ENCODE peak calls at places on chromosomes 5 and 9, in five cellular contexts. B is K562, K is H1, X is GM12878, L is HCT116. Z is an unnamed sample.

GRCh38 chr9:69758981-69759477 is 782 bp downstream of the PTAR1 start:
- DNase-seq in B (no peak), K (no peak), X (no peak), L (no peak), Z (no peak)

GRCh38 chr5:9425710-9426109 is 120.2 kb downstream of the SEMA5A start:
- DNase-seq in B (no peak), K (no peak), X (no peak), L (no peak), Z (no peak)

GRCh38 chr5:108259306-108259705 is 122.6 kb downstream of the FBXL17 start:
- DNase-seq in B (no peak), K (no peak), X (no peak), L (no peak), Z (no peak)

GRCh38 chr5:84885479-84886258 is 501.0 kb upstream of the EDIL3 start:
- DNase-seq in B (no peak), K (no peak), X (no peak), L (no peak), Z (no peak)

GRCh38 chr9:110155744-110156143 is 52.2 kb downstream of the C9orf152 start:
- DNase-seq in B (no peak), K (no peak), X (no peak), L (no peak), Z (no peak)

GRCh38 chr9:138009016-138009415 is 131.4 kb downstream of the CACNA1B start:
- DNase-seq in B (no peak), K (no peak), X (no peak), L (no peak), Z (no peak)

GRCh38 chr9:21993007-21993406 is 1.2 kb downstream of the CDKN2A start:
- DNase-seq in B (no peak), K (no peak), X (no peak), L (no peak), Z (no peak)

GRCh38 chr9:101387871-101388506 is 3.2 kb upstream of the BAAT start:
- DNase-seq in B (peak), K (no peak), X (no peak), L (peak), Z (peak)

GRCh38 chr5:143208781-143209510 is 194.5 kb downstream of the NR3C1 start:
- DNase-seq in B (peak), K (no peak), X (no peak), L (no peak), Z (no peak)

GRCh38 chr9:129276486-129277260 is 98.6 kb upstream of the IER5L start:
- DNase-seq in B (no peak), K (no peak), X (no peak), L (no peak), Z (no peak)

GRCh38 chr9:134991808-134992754 is 74.4 kb upstream of the FCN1 start:
- DNase-seq in B (no peak), K (no peak), X (no peak), L (no peak), Z (no peak)

GRCh38 chr5:108003178-108003577 is 332.4 kb upstream of the EFNA5 start:
- DNase-seq in B (no peak), K (no peak), X (peak), L (no peak), Z (no peak)

GRCh38 chr5:131305906-131306305 is 42.1 kb downstream of the CDC42SE2 start:
- DNase-seq in B (no peak), K (no peak), X (no peak), L (no peak), Z (no peak)

GRCh38 chr5:128539038-128539429 is 989 bp upstream of the FBN2 start:
- DNase-seq in B (no peak), K (no peak), X (no peak), L (no peak), Z (peak)

GRCh38 chr9:134358026-134358967 is 32.0 kb downstream of the RXRA start:
- DNase-seq in B (no peak), K (no peak), X (no peak), L (no peak), Z (no peak)

GRCh38 chr5:142153674-142154448 is 45.3 kb downstream of the NDFIP1 start:
- DNase-seq in B (no peak), K (no peak), X (no peak), L (no peak), Z (no peak)

GRCh38 chr5:8520922-8521321 is 652.0 kb downstream of the MTRR start:
- DNase-seq in B (no peak), K (no peak), X (no peak), L (no peak), Z (no peak)

GRCh38 chr9:806285-807156 is 35.0 kb upstream of the DMRT1 start:
- DNase-seq in B (no peak), K (no peak), X (peak), L (no peak), Z (peak)

GRCh38 chr9:805151-805550 is 36.3 kb upstream of the DMRT1 start:
- DNase-seq in B (no peak), K (no peak), X (no peak), L (no peak), Z (no peak)

GRCh38 chr9:800561-800960 is 40.9 kb upstream of the DMRT1 start:
- DNase-seq in B (no peak), K (no peak), X (no peak), L (no peak), Z (no peak)

GRCh38 chr9:804026-804425 is 37.5 kb upstream of the DMRT1 start:
- DNase-seq in B (no peak), K (no peak), X (no peak), L (no peak), Z (no peak)

DNA sequence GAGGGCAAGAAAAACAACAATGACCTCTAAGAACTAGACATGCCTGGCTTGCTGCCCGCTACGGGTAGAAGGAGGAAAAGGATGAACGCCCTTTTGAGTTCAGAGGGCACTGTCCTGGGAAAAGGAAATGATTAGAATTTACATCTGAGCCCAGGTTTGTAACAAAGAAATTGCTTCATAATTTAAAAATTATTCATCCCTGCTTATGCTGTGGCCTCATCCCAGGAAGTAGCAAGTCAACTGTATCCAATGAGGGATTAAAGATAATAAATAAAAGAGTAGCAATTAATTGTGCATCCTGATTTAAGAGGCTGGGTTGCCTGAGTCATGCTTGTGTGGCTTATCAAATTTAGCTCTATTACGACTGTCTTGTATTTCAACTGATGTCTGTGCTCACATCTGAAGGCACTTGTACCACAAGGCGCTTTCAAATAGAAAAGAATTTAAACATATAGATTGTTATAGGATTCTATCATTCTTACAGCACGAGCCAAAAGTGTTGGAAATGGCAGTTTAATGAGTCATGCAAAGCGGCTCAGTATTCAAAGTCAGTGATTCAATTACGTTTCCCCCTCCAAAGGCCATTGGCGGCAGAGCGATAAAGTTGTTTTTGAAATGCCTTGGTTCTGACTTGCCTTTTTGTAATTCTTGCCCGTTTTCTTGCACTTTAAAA is 40.0 kb upstream of the DMRT1 start:
- DNase-seq in B (no peak), K (no peak), X (no peak), L (no peak), Z (no peak)
- H3K9ac ChIP-seq in B (no peak), K (no peak), X (no peak), L (no peak), Z (no peak)

DNA sequence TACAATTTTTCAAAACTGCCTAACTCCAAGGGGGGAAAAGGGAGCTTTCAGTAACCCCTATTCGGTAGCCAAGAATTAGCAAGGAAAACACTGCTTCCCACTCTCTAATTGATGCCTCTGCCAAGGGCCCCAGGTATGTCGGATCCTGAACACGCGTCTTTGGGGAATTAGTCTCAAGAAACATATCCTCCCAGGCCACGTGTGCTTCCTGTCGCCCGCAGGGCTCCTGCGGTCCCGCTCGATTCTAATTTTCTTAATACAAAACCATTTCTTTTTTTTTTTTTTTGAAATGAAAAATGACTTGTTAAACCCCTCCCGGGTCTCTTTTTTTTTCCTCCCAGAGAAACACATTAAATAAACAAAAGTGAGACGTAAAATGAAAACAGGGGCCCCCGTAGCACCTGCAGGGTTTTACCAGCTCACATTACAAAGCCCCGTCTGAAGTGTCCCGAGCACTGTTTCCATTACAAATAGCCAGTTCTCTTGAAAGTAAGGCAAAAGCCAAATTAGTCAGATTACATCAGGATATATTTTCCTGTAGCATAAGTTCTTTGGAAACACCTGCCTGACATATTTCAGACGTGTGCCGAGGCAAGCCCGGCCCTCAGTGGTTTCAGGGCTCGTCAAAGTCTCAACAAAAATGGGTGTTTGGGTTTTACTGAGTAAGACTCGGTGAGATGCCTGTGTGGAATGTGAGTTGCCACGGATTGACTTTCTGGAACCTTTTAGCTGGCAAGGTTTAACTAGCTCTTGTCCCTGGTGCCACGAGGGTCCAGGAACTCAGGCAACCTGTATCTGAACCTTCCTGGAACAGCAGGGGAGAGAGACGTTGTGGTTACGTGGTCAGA is 21.6 kb downstream of the SMIM23 start:
- DNase-seq in B (no peak), K (no peak), X (no peak), L (no peak), Z (no peak)
- TF ChIP-seq ZNF274 in B (no peak), K (no peak), X (no peak), L (no peak), Z (no peak)

GRCh38 chr5:170296935-170297588 is 515 bp downstream of the LCP2 start:
- DNase-seq in B (no peak), K (no peak), X (no peak), L (no peak), Z (no peak)
- H3K9ac ChIP-seq in B (peak), K (no peak), X (peak), L (no peak), Z (no peak)

GRCh38 chr9:132147331-132147730 is 14.5 kb upstream of the NTNG2 start:
- DNase-seq in B (no peak), K (no peak), X (no peak), L (no peak), Z (no peak)
- TF ChIP-seq ZNF274 in B (no peak), K (no peak), X (no peak), L (no peak), Z (no peak)

GRCh38 chr5:140575309-140575708 is 10.7 kb downstream of the SLC35A4 start:
- DNase-seq in B (peak), K (no peak), X (no peak), L (peak), Z (no peak)
- H3K9ac ChIP-seq in B (no peak), K (no peak), X (no peak), L (no peak), Z (no peak)

DNA sequence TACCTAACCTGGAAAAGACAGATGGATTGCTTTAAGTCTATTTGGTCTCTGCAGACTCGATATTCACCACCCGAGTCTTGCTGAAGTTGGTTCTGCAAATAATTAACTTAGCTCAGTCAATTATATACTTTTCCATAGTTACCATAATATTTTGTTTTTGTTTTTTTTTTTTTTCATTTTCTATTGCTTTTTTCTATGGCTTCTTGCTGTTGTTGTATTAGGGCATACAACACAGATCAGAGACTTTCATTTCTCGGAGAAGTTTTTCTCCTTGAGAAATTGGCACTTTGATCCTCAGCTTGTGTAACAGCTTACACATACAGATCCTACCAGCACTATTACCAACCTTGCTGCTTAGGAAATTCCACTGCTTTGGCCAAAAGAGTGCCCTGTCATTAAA is 88.0 kb downstream of the GPR21 start:
- DNase-seq in B (no peak), K (no peak), X (no peak), L (no peak), Z (no peak)
- TF ChIP-seq ZNF274 in B (no peak), K (no peak), X (no peak), L (no peak), Z (no peak)

GRCh38 chr9:37752646-37753488 is 738 bp upstream of the TRMT10B start:
- DNase-seq in B (no peak), K (no peak), X (no peak), L (no peak), Z (no peak)
- H3K9ac ChIP-seq in B (peak), K (no peak), X (no peak), L (peak), Z (no peak)

GRCh38 chr9:77276799-77277198 is 99.5 kb downstream of the VPS13A start:
- DNase-seq in B (no peak), K (no peak), X (no peak), L (no peak), Z (no peak)

GRCh38 chr9:77271023-77271690 is 93.8 kb downstream of the VPS13A start:
- DNase-seq in B (no peak), K (no peak), X (no peak), L (no peak), Z (no peak)
- TF ChIP-seq ZNF274 in B (no peak), K (no peak), X (no peak), L (no peak), Z (no peak)

GRCh38 chr5:14376789-14377188 is 204.8 kb upstream of the OTULINL start:
- DNase-seq in B (no peak), K (no peak), X (no peak), L (no peak), Z (no peak)
- H3K9ac ChIP-seq in B (no peak), K (no peak), X (no peak), L (no peak), Z (no peak)